ENCODE peak calls at places on chromosomes 5 and 9, in four cellular contexts. One of them, this sample, is unnamed.

GRCh38 chr9:121703014-121703734 is 51.7 kb downstream of the DAB2IP start:
- DNase-seq in pancreas: peak
- DNase-seq in cardiac muscle cell: no peak
- DNase-seq in CD8-positive, alpha-beta T cell: no peak
- DNase-seq in this sample: no peak

GRCh38 chr5:137214446-137215189 is 284.5 kb downstream of the SPOCK1 start:
- DNase-seq in pancreas: no peak
- DNase-seq in CD8-positive, alpha-beta T cell: no peak
- DNase-seq in cardiac muscle cell: no peak
- DNase-seq in this sample: no peak

GRCh38 chr9:97751510-97751909 is 54.4 kb upstream of the XPA start:
- DNase-seq in pancreas: no peak
- DNase-seq in cardiac muscle cell: no peak
- DNase-seq in CD8-positive, alpha-beta T cell: no peak
- DNase-seq in this sample: no peak

GRCh38 chr5:68222310-68222709 is 6.8 kb downstream of the PIK3R1 start:
- DNase-seq in pancreas: no peak
- DNase-seq in CD8-positive, alpha-beta T cell: no peak
- DNase-seq in cardiac muscle cell: no peak
- DNase-seq in this sample: no peak

GRCh38 chr9:15249042-15249818 is 57.8 kb downstream of the TTC39B start:
- DNase-seq in CD8-positive, alpha-beta T cell: no peak
- DNase-seq in cardiac muscle cell: peak
- DNase-seq in pancreas: no peak
- DNase-seq in this sample: no peak

GRCh38 chr9:114836769-114837168 is 30.9 kb upstream of the TNFSF15 start:
- DNase-seq in CD8-positive, alpha-beta T cell: no peak
- DNase-seq in cardiac muscle cell: no peak
- DNase-seq in pancreas: no peak
- DNase-seq in this sample: peak

GRCh38 chr9:70902705-70903131 is 218.7 kb downstream of the TRPM3 start:
- DNase-seq in pancreas: no peak
- DNase-seq in cardiac muscle cell: no peak
- DNase-seq in CD8-positive, alpha-beta T cell: no peak
- DNase-seq in this sample: peak

GRCh38 chr5:96725257-96725656 is 63.1 kb downstream of the CAST start:
- DNase-seq in pancreas: no peak
- DNase-seq in CD8-positive, alpha-beta T cell: no peak
- DNase-seq in cardiac muscle cell: no peak
- DNase-seq in this sample: no peak

GRCh38 chr5:98468188-98468869 is 305.1 kb upstream of the RGMB start:
- DNase-seq in cardiac muscle cell: no peak
- DNase-seq in CD8-positive, alpha-beta T cell: no peak
- DNase-seq in pancreas: no peak
- DNase-seq in this sample: peak

GRCh38 chr5:14445581-14446290 is 135.9 kb upstream of the OTULINL start:
- DNase-seq in pancreas: no peak
- DNase-seq in CD8-positive, alpha-beta T cell: no peak
- DNase-seq in cardiac muscle cell: peak
- DNase-seq in this sample: peak

GRCh38 chr9:113011911-113012381 is at the start of gene ZNF883:
- DNase-seq in CD8-positive, alpha-beta T cell: no peak
- DNase-seq in pancreas: peak
- DNase-seq in cardiac muscle cell: peak
- DNase-seq in this sample: peak

GRCh38 chr9:37324691-37325490 is 97.6 kb upstream of the GRHPR start:
- DNase-seq in pancreas: no peak
- DNase-seq in cardiac muscle cell: peak
- DNase-seq in CD8-positive, alpha-beta T cell: no peak
- DNase-seq in this sample: no peak

GRCh38 chr5:155017610-155018009 is 4.1 kb downstream of the KIF4B start:
- DNase-seq in pancreas: no peak
- DNase-seq in CD8-positive, alpha-beta T cell: no peak
- DNase-seq in cardiac muscle cell: no peak
- DNase-seq in this sample: peak

GRCh38 chr9:75170898-75171360 is 82.6 kb downstream of the OSTF1 start:
- DNase-seq in cardiac muscle cell: no peak
- DNase-seq in CD8-positive, alpha-beta T cell: no peak
- DNase-seq in pancreas: no peak
- DNase-seq in this sample: peak

GRCh38 chr5:74870299-74871067 is 4.3 kb upstream of the FAM169A start:
- DNase-seq in cardiac muscle cell: no peak
- DNase-seq in pancreas: no peak
- DNase-seq in CD8-positive, alpha-beta T cell: no peak
- DNase-seq in this sample: peak

GRCh38 chr9:112774006-112774996 is 23.7 kb downstream of the SNX30 start:
- DNase-seq in pancreas: no peak
- DNase-seq in cardiac muscle cell: no peak
- DNase-seq in CD8-positive, alpha-beta T cell: no peak
- DNase-seq in this sample: no peak

GRCh38 chr5:106825379-106825778 is 845.4 kb downstream of the EFNA5 start:
- DNase-seq in CD8-positive, alpha-beta T cell: no peak
- DNase-seq in cardiac muscle cell: no peak
- DNase-seq in pancreas: no peak
- DNase-seq in this sample: peak

GRCh38 chr5:53423724-53424123 is 56.7 kb upstream of the FST start:
- DNase-seq in CD8-positive, alpha-beta T cell: no peak
- DNase-seq in cardiac muscle cell: no peak
- DNase-seq in pancreas: no peak
- DNase-seq in this sample: no peak

GRCh38 chr5:178808886-178809285 is 50.9 kb upstream of the ZNF354B start:
- DNase-seq in CD8-positive, alpha-beta T cell: no peak
- DNase-seq in cardiac muscle cell: no peak
- DNase-seq in pancreas: no peak
- DNase-seq in this sample: no peak

GRCh38 chr5:29550523-29550922 is 1643.0 kb upstream of the CDH6 start:
- DNase-seq in cardiac muscle cell: no peak
- DNase-seq in pancreas: no peak
- DNase-seq in CD8-positive, alpha-beta T cell: no peak
- DNase-seq in this sample: no peak

GRCh38 chr9:109477269-109478203 is 20.6 kb downstream of the PTPN3 start:
- DNase-seq in CD8-positive, alpha-beta T cell: no peak
- DNase-seq in pancreas: peak
- DNase-seq in cardiac muscle cell: peak
- DNase-seq in this sample: peak

GRCh38 chr5:116492776-116493175 is 81.8 kb downstream of the SEMA6A start:
- DNase-seq in cardiac muscle cell: peak
- DNase-seq in pancreas: no peak
- DNase-seq in CD8-positive, alpha-beta T cell: no peak
- DNase-seq in this sample: peak

GRCh38 chr5:181163487-181164075 is 16.2 kb downstream of the OR2V2 start:
- DNase-seq in pancreas: no peak
- DNase-seq in cardiac muscle cell: no peak
- DNase-seq in CD8-positive, alpha-beta T cell: no peak
- DNase-seq in this sample: no peak

GRCh38 chr9:88233091-88233490 is 94.8 kb upstream of the SPATA31C2 start:
- DNase-seq in pancreas: no peak
- DNase-seq in cardiac muscle cell: no peak
- DNase-seq in CD8-positive, alpha-beta T cell: no peak
- DNase-seq in this sample: no peak

GRCh38 chr5:157464518-157465171 is 4.6 kb downstream of the NIPAL4 start:
- DNase-seq in CD8-positive, alpha-beta T cell: no peak
- DNase-seq in cardiac muscle cell: no peak
- DNase-seq in pancreas: no peak
- DNase-seq in this sample: peak

GRCh38 chr5:2124434-2124833 is 241.7 kb upstream of the IRX4 start:
- DNase-seq in cardiac muscle cell: no peak
- DNase-seq in pancreas: no peak
- DNase-seq in CD8-positive, alpha-beta T cell: no peak
- DNase-seq in this sample: no peak

GRCh38 chr9:109986423-109987055 is 206.5 kb downstream of the PALM2AKAP2 start:
- DNase-seq in CD8-positive, alpha-beta T cell: no peak
- DNase-seq in cardiac muscle cell: no peak
- DNase-seq in pancreas: no peak
- DNase-seq in this sample: peak

GRCh38 chr5:153157156-153157555 is 333.3 kb upstream of the GRIA1 start:
- DNase-seq in pancreas: no peak
- DNase-seq in cardiac muscle cell: no peak
- DNase-seq in CD8-positive, alpha-beta T cell: no peak
- DNase-seq in this sample: no peak

GRCh38 chr9:73154760-73155159 is 3.1 kb downstream of the ANXA1 start:
- DNase-seq in CD8-positive, alpha-beta T cell: no peak
- DNase-seq in cardiac muscle cell: no peak
- DNase-seq in pancreas: no peak
- DNase-seq in this sample: peak

GRCh38 chr9:20022410-20022809 is 233.6 kb upstream of the SLC24A2 start:
- DNase-seq in CD8-positive, alpha-beta T cell: no peak
- DNase-seq in cardiac muscle cell: no peak
- DNase-seq in pancreas: no peak
- DNase-seq in this sample: peak

GRCh38 chr9:90872835-90873294 is 71.2 kb downstream of the SYK start:
- DNase-seq in CD8-positive, alpha-beta T cell: no peak
- DNase-seq in pancreas: no peak
- DNase-seq in cardiac muscle cell: no peak
- DNase-seq in this sample: no peak

GRCh38 chr9:112175796-112176315 is 759 bp upstream of the SUSD1 start:
- DNase-seq in cardiac muscle cell: no peak
- DNase-seq in CD8-positive, alpha-beta T cell: no peak
- DNase-seq in pancreas: no peak
- DNase-seq in this sample: no peak

GRCh38 chr9:75438716-75439115 is 350.4 kb downstream of the OSTF1 start:
- DNase-seq in cardiac muscle cell: no peak
- DNase-seq in pancreas: no peak
- DNase-seq in CD8-positive, alpha-beta T cell: no peak
- DNase-seq in this sample: no peak

GRCh38 chr9:113807173-113808061 is 68.7 kb upstream of the ZNF618 start:
- DNase-seq in CD8-positive, alpha-beta T cell: no peak
- DNase-seq in pancreas: no peak
- DNase-seq in cardiac muscle cell: peak
- DNase-seq in this sample: peak

DNA sequence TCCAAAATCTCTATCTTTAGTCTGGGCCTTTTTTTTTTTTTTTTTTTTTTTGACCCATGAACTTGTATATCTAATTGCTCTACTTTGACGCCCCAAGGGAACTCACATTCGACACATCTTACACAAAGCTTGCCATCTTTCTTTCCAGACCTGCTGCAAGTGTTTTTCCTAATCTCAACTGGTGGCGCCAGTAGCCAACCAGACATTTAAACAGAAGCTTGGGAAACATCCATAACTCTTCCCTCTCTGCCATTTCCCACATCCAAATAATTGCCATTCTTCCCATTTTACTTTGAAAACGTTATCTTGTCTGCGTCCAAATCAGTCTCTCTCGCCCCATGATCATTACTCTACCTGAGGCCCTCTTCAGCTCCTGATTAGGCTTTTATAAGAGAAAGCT is 130.9 kb downstream of the PAPPA start:
- DNase-seq in pancreas: no peak
- DNase-seq in cardiac muscle cell: no peak
- DNase-seq in CD8-positive, alpha-beta T cell: no peak
- DNase-seq in this sample: no peak
- TF ChIP-seq CTCF in pancreas: no peak
- TF ChIP-seq CTCF in cardiac muscle cell: no peak
- TF ChIP-seq CTCF in CD8-positive, alpha-beta T cell: no peak
- TF ChIP-seq CTCF in this sample: no peak

DNA sequence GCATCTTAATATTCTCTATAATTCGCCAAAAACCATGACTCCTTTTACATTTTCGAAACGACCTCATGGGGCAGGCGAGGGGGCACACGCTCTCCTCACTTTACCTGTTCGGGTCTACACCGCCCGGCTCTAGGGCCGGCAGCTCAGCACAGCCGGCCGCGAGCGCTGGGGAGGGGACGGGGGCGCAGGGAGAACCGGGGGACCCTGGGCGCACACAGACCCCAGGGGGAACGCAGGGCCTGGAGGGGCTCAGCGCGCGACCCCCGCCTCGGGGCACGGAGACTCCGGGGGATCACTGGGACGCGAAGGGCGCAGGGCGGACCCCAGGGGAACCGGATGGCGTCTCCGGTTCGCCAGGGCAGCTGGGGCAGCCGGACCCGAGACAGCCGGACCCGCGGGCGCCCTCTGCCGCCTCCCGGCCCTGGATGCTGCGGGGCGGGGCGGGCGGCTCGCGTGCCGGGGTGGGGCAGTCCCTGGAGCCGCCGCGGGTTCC is at the start of gene AHRR:
- DNase-seq in cardiac muscle cell: peak
- DNase-seq in pancreas: peak
- DNase-seq in CD8-positive, alpha-beta T cell: no peak
- DNase-seq in this sample: peak
- H3K4me3 ChIP-seq in cardiac muscle cell: peak
- H3K4me3 ChIP-seq in pancreas: peak
- H3K4me3 ChIP-seq in CD8-positive, alpha-beta T cell: peak
- H3K4me3 ChIP-seq in this sample: no peak

GRCh38 chr9:136093995-136094881 is 851 bp downstream of the NACC2 start:
- DNase-seq in cardiac muscle cell: peak
- DNase-seq in pancreas: peak
- DNase-seq in CD8-positive, alpha-beta T cell: no peak
- DNase-seq in this sample: peak
- TF ChIP-seq CTCF in cardiac muscle cell: no peak
- TF ChIP-seq CTCF in pancreas: no peak
- TF ChIP-seq CTCF in CD8-positive, alpha-beta T cell: no peak
- TF ChIP-seq CTCF in this sample: no peak

DNA sequence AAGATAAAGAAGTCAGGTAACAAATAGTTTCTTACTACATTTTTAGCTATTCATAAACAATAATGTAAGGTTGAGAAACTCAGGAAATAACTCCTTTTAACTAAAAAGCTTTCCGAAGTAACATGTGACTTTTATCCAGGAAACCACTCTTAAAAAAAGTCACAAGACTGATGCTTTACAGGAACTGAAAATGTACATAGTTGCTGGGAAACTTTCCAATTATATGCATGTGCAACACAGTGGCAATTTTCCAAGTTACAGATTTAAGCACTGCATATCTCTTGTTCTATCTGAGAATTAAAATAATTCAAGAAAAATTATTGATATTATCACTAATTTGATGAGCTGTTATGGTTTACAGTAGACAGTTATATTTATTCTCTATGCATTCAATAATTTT is 105.2 kb downstream of the CDH10 start:
- DNase-seq in pancreas: no peak
- DNase-seq in CD8-positive, alpha-beta T cell: no peak
- DNase-seq in cardiac muscle cell: no peak
- DNase-seq in this sample: no peak
- H3K4me3 ChIP-seq in pancreas: no peak
- H3K4me3 ChIP-seq in CD8-positive, alpha-beta T cell: no peak
- H3K4me3 ChIP-seq in cardiac muscle cell: no peak
- H3K4me3 ChIP-seq in this sample: no peak

DNA sequence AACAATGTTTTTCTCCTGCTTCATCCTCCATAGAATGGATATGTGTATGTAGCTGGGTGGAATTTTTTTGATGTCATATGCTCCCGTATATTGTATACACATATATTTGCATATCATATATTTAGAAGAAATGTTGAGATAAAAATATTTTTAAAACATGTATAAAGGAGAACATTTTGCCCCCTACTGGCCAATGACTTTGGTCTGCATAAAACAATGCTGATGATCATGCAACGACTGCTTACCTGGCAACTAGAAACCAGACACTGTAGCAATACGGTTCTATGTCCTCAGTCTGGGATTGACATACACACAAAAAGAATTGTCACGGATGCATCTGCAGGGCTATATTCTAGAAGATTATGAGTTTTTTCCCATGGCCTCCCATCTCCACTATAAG is 503.6 kb downstream of the ELAVL2 start:
- DNase-seq in CD8-positive, alpha-beta T cell: no peak
- DNase-seq in pancreas: no peak
- DNase-seq in cardiac muscle cell: peak
- DNase-seq in this sample: peak
- TF ChIP-seq CTCF in CD8-positive, alpha-beta T cell: no peak
- TF ChIP-seq CTCF in pancreas: no peak
- TF ChIP-seq CTCF in cardiac muscle cell: no peak
- TF ChIP-seq CTCF in this sample: peak

GRCh38 chr5:135462304-135462703 is 10.2 kb upstream of the TIFAB start:
- DNase-seq in pancreas: peak
- DNase-seq in CD8-positive, alpha-beta T cell: peak
- DNase-seq in cardiac muscle cell: peak
- DNase-seq in this sample: peak
- H3K4me3 ChIP-seq in pancreas: no peak
- H3K4me3 ChIP-seq in CD8-positive, alpha-beta T cell: no peak
- H3K4me3 ChIP-seq in cardiac muscle cell: no peak
- H3K4me3 ChIP-seq in this sample: no peak